ENCODE peak calls at places on chromosomes 12 and 14, in four cellular contexts. P is stomach, A is PC-3, E is SK-N-SH. F is an unnamed sample. For H3K9me3, the result is how much of the 10 kb centered on the place peaks cover.

GRCh38 chr14:69615471-69616407 is 4.3 kb downstream of the SUSD6 start:
- DNase-seq in P (peak), A (no peak), E (no peak), F (no peak)

GRCh38 chr12:114835031-114835430 is 151.1 kb upstream of the TBX3 start:
- DNase-seq in P (no peak), A (peak), E (no peak), F (no peak)

GRCh38 chr12:111046896-111047295 is 126.5 kb upstream of the MYL2 start:
- DNase-seq in P (no peak), A (no peak), E (no peak), F (no peak)

GRCh38 chr14:77654001-77654431 is 37.6 kb upstream of the SPTLC2 start:
- DNase-seq in P (no peak), A (no peak), E (no peak), F (no peak)

GRCh38 chr12:94046626-94047410 is 101.6 kb upstream of the PLXNC1 start:
- DNase-seq in P (no peak), A (no peak), E (no peak), F (no peak)

GRCh38 chr12:3168775-3169221 is 91.6 kb downstream of the TSPAN9 start:
- DNase-seq in P (no peak), A (peak), E (no peak), F (peak)

GRCh38 chr12:5177096-5177495 is 133.4 kb downstream of the KCNA5 start:
- DNase-seq in P (no peak), A (no peak), E (no peak), F (no peak)

GRCh38 chr12:92553389-92553788 is 149.4 kb upstream of the PLEKHG7 start:
- DNase-seq in P (peak), A (no peak), E (no peak), F (peak)

GRCh38 chr12:18456344-18456743 is 195.0 kb downstream of the PIK3C2G start:
- DNase-seq in P (no peak), A (no peak), E (no peak), F (no peak)

GRCh38 chr12:29858270-29858786 is 74.6 kb upstream of the TMTC1 start:
- DNase-seq in P (no peak), A (no peak), E (no peak), F (no peak)

GRCh38 chr12:104627975-104628322 is 171.2 kb downstream of the CHST11 start:
- DNase-seq in P (no peak), A (no peak), E (no peak), F (no peak)

GRCh38 chr12:96502477-96502876 is 13.1 kb downstream of the CFAP54 start:
- DNase-seq in P (no peak), A (peak), E (no peak), F (no peak)

GRCh38 chr12:65667932-65668331 is 156.4 kb upstream of the HMGA2 start:
- DNase-seq in P (no peak), A (no peak), E (no peak), F (no peak)

GRCh38 chr12:10867381-10867780 is 16.7 kb downstream of the PRH1 start:
- DNase-seq in P (no peak), A (peak), E (no peak), F (no peak)

GRCh38 chr12:127911289-127911688 is 355.7 kb upstream of the TMEM132C start:
- DNase-seq in P (no peak), A (no peak), E (no peak), F (no peak)

GRCh38 chr12:100718212-100718611 is 76.4 kb upstream of the ANO4 start:
- DNase-seq in P (no peak), A (no peak), E (no peak), F (no peak)

GRCh38 chr12:30582943-30583342 is 112.7 kb downstream of the IPO8 start:
- DNase-seq in P (no peak), A (no peak), E (no peak), F (no peak)

GRCh38 chr12:15001733-15002471 is 29.1 kb downstream of the PDE6H start:
- DNase-seq in P (peak), A (no peak), E (no peak), F (peak)

GRCh38 chr14:29419736-29420135 is 507.9 kb downstream of the PRKD1 start:
- DNase-seq in P (no peak), A (no peak), E (no peak), F (no peak)

GRCh38 chr14:49893309-49894213 is 679 bp downstream of the ARF6 start:
- DNase-seq in P (peak), A (peak), E (peak), F (peak)

GRCh38 chr14:101508948-101509729 is 52.2 kb upstream of the DIO3 start:
- DNase-seq in P (no peak), A (no peak), E (no peak), F (no peak)

GRCh38 chr12:29317556-29318363 is 63.2 kb downstream of the ERGIC2 start:
- DNase-seq in P (peak), A (peak), E (peak), F (peak)

GRCh38 chr12:41439134-41439533 is 251.0 kb downstream of the PDZRN4 start:
- DNase-seq in P (no peak), A (no peak), E (no peak), F (no peak)

GRCh38 chr12:120362516-120363273 is 6.3 kb downstream of the MSI1 start:
- DNase-seq in P (no peak), A (no peak), E (no peak), F (no peak)

GRCh38 chr12:94872671-94873367 is 130.7 kb downstream of the NDUFA12 start:
- DNase-seq in P (no peak), A (no peak), E (peak), F (no peak)

DNA sequence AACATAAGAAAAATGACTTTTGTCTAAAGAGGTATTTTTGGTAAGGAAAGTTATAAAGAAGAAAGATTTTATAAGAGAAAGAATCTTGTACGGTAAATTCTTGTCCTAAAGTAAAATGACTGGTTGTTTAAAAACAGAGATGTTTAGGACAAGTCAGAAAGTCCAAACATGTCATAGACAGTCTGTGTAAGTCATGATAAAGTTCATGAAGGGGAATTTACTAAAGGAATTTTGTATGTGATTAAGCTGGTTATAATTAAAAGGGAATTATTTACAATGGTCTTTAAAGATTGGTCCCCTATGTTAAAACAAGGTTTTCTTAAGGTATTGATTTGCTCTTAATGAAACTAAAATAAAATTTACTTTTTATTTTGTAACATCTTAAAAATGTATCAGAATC is 269.4 kb upstream of the CCDC196 start:
- DNase-seq in P (no peak), A (peak), E (no peak), F (no peak)
- H3K9me3 ChIP-seq in P (under half), A (under half), E (under half), F (under half)

GRCh38 chr12:123601602-123602489 is at the start of gene DDX55:
- DNase-seq in P (peak), A (peak), E (peak), F (peak)
- H3K4me3 ChIP-seq in P (peak), A (peak), E (peak), F (peak)

GRCh38 chr12:130695061-130695460 is 21.0 kb downstream of the RIMBP2 start:
- DNase-seq in P (no peak), A (no peak), E (no peak), F (no peak)
- H3K9me3 ChIP-seq in P (under half), A (under half), E (under half), F (under half)

GRCh38 chr12:46218509-46219095 is 50.2 kb downstream of the SLC38A1 start:
- DNase-seq in P (no peak), A (peak), E (no peak), F (no peak)
- H3K4me3 ChIP-seq in P (no peak), A (no peak), E (no peak), F (no peak)

GRCh38 chr14:104187121-104187889 is 48.9 kb downstream of the KIF26A start:
- DNase-seq in P (no peak), A (peak), E (no peak), F (no peak)
- H3K9me3 ChIP-seq in P (under half), A (under half), E (under half), F (under half)

DNA sequence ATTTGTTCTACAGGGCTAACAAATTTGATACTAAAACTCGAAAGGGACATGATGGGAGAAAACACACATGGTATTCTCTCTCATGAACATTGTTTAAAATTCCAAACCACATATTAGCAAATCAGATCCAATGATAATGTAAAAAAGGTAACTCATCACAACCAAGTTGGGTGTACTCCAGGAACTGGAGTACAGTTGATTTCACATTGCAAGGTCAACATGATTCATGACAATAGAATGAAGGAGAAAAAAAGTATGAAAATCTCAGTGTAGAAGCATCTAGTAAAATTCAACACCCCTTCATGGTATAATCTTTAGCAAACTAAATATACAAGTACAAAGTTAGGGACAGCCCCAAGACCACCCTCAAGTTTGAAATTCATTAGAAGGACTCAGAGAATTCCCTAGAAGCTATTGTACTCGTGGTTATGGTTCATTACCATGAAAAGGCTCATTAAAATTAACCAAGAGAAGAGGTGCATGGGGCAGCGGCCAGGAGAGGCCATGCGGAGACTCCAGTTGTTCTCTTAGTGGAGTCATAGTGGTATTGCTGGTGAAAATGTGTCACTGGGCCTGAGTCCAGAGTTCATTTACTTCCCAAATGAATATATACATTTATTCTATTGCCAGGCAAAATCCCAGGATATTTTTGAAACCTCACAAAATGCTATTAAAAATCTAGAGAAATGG is 3.1 kb upstream of the CDCA4 start:
- DNase-seq in P (no peak), A (peak), E (no peak), F (no peak)
- H3K4me3 ChIP-seq in P (no peak), A (peak), E (no peak), F (no peak)